ENCODE peak calls at places on chromosomes 4 and X, in nine cellular contexts. L is effector CD4-positive, alpha-beta T cell; F is activated CD4-positive, alpha-beta T cell treated with anti-CD3 and anti-CD28 coated beads, Interleukin-2, amount 50 U/mL, for 1 hour; M is frontal cortex; S is nucleus accumbens; K is MCF 10A; X is amygdala; E is sciatic nerve; N is iris pigment epithelial cell. B is an unnamed sample.

GRCh38 chr4:77538144-77538543 is 67.5 kb upstream of the CXCL13 start:
- DNase-seq in K (peak; percentile 83), F (no peak), E (no peak), X (no peak), N (peak; percentile 58), M (no peak), S (no peak), L (no peak), B (no peak)

GRCh38 chrX:153504445-153505016 is 9.8 kb downstream of the BGN start:
- DNase-seq in K (no peak), E (no peak), N (no peak), X (no peak), L (no peak), F (no peak), M (no peak), S (no peak), B (no peak)

GRCh38 chr4:184991860-184992259 is 26.4 kb upstream of the HELT start:
- DNase-seq in N (no peak), M (no peak), F (no peak), S (no peak), K (no peak), L (no peak), E (no peak), X (no peak), B (no peak)

GRCh38 chrX:40573763-40574162 is 7.0 kb upstream of the ATP6AP2 start:
- DNase-seq in L (no peak), M (no peak), E (no peak), S (no peak), N (peak; percentile 28), F (peak; percentile 24), X (no peak), K (peak; percentile 39), B (no peak)

GRCh38 chr4:150302553-150302952 is 224.3 kb downstream of the DCLK2 start:
- DNase-seq in M (no peak), L (no peak), K (peak; percentile 90), S (no peak), X (no peak), N (peak; percentile 98), E (no peak), F (no peak), B (peak; percentile 6)

GRCh38 chr4:80035336-80035735 is 37.7 kb downstream of the ANTXR2 start:
- DNase-seq in S (no peak), N (no peak), X (no peak), K (no peak), F (no peak), E (no peak), M (no peak), L (no peak), B (peak; percentile 1)

GRCh38 chrX:86066998-86067397 is 19.6 kb upstream of the CHM start:
- DNase-seq in N (no peak), M (no peak), S (no peak), K (no peak), E (no peak), X (no peak), L (no peak), F (no peak), B (no peak)

GRCh38 chrX:28010875-28011274 is 29.6 kb upstream of the DCAF8L1 start:
- DNase-seq in F (no peak), L (no peak), M (no peak), S (no peak), K (no peak), E (no peak), N (no peak), X (no peak), B (no peak)

GRCh38 chrX:41300758-41301437 is 33.1 kb upstream of the DDX3X start:
- DNase-seq in L (no peak), S (no peak), X (no peak), K (peak; percentile 29), M (no peak), N (peak; percentile 88), F (no peak), E (no peak), B (no peak)

GRCh38 chr4:111778543-111778942 is 366.7 kb upstream of the FAM241A start:
- DNase-seq in X (no peak), E (no peak), L (no peak), F (no peak), S (no peak), N (peak; percentile 29), K (no peak), M (no peak), B (no peak)

GRCh38 chrX:115372026-115372610 is 82.6 kb downstream of the LUZP4 start:
- DNase-seq in S (no peak), X (no peak), L (no peak), E (no peak), F (no peak), N (peak; percentile 82), M (no peak), K (peak; percentile 39), B (no peak)

GRCh38 chr4:182913621-182914020 is 3.6 kb downstream of the DCTD start:
- DNase-seq in K (no peak), F (no peak), S (no peak), M (no peak), N (no peak), L (no peak), E (no peak), X (no peak), B (no peak)

GRCh38 chr4:88765729-88766128 is 68.1 kb upstream of the NAP1L5 start:
- DNase-seq in N (peak; percentile 82), F (no peak), K (peak; percentile 80), X (no peak), L (no peak), S (no peak), M (no peak), E (no peak), B (no peak)